ENCODE peak calls at places on chromosome 10, in four cellular contexts. J is heart left ventricle, L is aorta, I is cardiac muscle cell. A is an unnamed sample.
A peak's percentile ranks its signal among the peaks of the same experiment; 100 is the strongest.

GRCh38 chr10:17200885-17201164 is 647 bp downstream of the TRDMT1 start:
- DNase-seq in J (peak; percentile 37), L (no peak), I (peak; percentile 57), A (no peak)

GRCh38 chr10:79243211-79244067 is 103.8 kb upstream of the PPIF start:
- DNase-seq in J (peak; percentile 66), L (peak; percentile 88), I (no peak), A (no peak)

GRCh38 chr10:3400368-3400767 is 227.8 kb upstream of the PITRM1 start:
- DNase-seq in J (no peak), L (no peak), I (no peak), A (no peak)

GRCh38 chr10:3106908-3107425 is 39.6 kb downstream of the PFKP start:
- DNase-seq in J (peak; percentile 27), L (no peak), I (peak; percentile 32), A (no peak)

GRCh38 chr10:62183442-62183841 is 85.2 kb downstream of the RTKN2 start:
- DNase-seq in J (no peak), L (no peak), I (no peak), A (no peak)

GRCh38 chr10:1382711-1383110 is 326.5 kb downstream of the WDR37 start:
- DNase-seq in J (no peak), L (no peak), I (no peak), A (peak; percentile 10)

GRCh38 chr10:50794490-50794889 is 54.8 kb downstream of the ASAH2B start:
- DNase-seq in J (no peak), L (no peak), I (no peak), A (no peak)

GRCh38 chr10:13660545-13660920 is 73.8 kb downstream of the PRPF18 start:
- DNase-seq in J (no peak), L (no peak), I (no peak), A (no peak)

GRCh38 chr10:69269761-69270160 is 8.5 kb upstream of the HK1 start:
- DNase-seq in J (no peak), L (no peak), I (peak; percentile 67), A (no peak)

GRCh38 chr10:7541137-7542087 is 125.4 kb downstream of the ITIH5 start:
- DNase-seq in J (peak; percentile 82), L (peak; percentile 87), I (peak; percentile 89), A (peak; percentile 65)

GRCh38 chr10:12041766-12042408 is 722 bp downstream of the UPF2 start:
- DNase-seq in J (no peak), L (no peak), I (peak; percentile 18), A (no peak)

GRCh38 chr10:103756277-103756869 is 99.0 kb downstream of the SH3PXD2A start:
- DNase-seq in J (no peak), L (peak; percentile 41), I (no peak), A (no peak)

GRCh38 chr10:103758294-103758681 is 97.1 kb downstream of the SH3PXD2A start:
- DNase-seq in J (no peak), L (no peak), I (no peak), A (no peak)

GRCh38 chr10:103759100-103759781 is 96.1 kb downstream of the SH3PXD2A start:
- DNase-seq in J (peak; percentile 80), L (no peak), I (peak; percentile 65), A (no peak)

GRCh38 chr10:103761075-103761920 is 94.1 kb downstream of the SH3PXD2A start:
- DNase-seq in J (no peak), L (no peak), I (peak; percentile 35), A (no peak)

GRCh38 chr10:103757531-103758293 is 97.7 kb downstream of the SH3PXD2A start:
- DNase-seq in J (peak; percentile 71), L (no peak), I (peak; percentile 85), A (no peak)
- H3K27ac ChIP-seq in J (peak overlapping the region; percentile 85), L (no peak overlapping the region), I (no peak overlapping the region), A (peak overlapping the region; percentile 59)

GRCh38 chr10:119308556-119309422 is 101.4 kb downstream of the GRK5 start:
- DNase-seq in J (no peak), L (no peak), I (no peak), A (no peak)

GRCh38 chr10:119308089-119308488 is 100.7 kb downstream of the GRK5 start:
- DNase-seq in J (no peak), L (no peak), I (no peak), A (no peak)

GRCh38 chr10:119305860-119306513 is 98.6 kb downstream of the GRK5 start:
- DNase-seq in J (peak; percentile 77), L (peak; percentile 94), I (peak; percentile 97), A (peak; percentile 51)

GRCh38 chr10:119306514-119306951 is 99.2 kb downstream of the GRK5 start:
- DNase-seq in J (no peak), L (no peak), I (no peak), A (no peak)

DNA sequence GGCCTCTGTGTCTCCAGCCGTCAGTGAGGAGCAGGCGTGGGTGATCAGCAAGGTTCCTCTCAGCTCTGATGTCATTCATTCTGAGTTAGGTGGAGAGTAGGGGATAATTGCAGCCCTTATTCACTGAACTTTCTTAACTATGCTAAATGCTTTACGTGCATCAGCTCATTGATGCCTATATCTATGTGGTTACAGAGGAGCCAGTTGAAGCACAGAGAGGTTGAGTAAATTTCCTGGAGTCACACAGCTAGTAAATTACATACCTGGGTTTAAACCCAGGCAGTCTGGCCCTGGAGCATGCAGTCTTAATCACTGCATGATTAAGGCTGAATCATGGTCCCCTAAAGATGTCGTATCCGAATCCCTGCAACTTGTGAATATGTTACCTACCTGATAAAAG is 99.6 kb downstream of the GRK5 start:
- DNase-seq in J (no peak), L (no peak), I (no peak), A (no peak)
- H3K27ac ChIP-seq in J (peak overlapping the region; percentile 81), L (peak overlapping the region; percentile 80), I (no peak overlapping the region), A (peak overlapping the region; percentile 5)

GRCh38 chr10:71966046-71967004 is 2.1 kb downstream of the CHST3 start:
- DNase-seq in J (no peak), L (no peak), I (peak; percentile 17), A (no peak)

GRCh38 chr10:71964669-71965515 is 697 bp downstream of the CHST3 start:
- DNase-seq in J (peak; percentile 80), L (peak; percentile 93), I (peak; percentile 81), A (peak; percentile 51)

GRCh38 chr10:71963756-71964668 is at the start of gene CHST3:
- DNase-seq in J (peak; percentile 91), L (peak; percentile 94), I (peak; percentile 83), A (no peak)

GRCh38 chr10:71963351-71963755 is 842 bp upstream of the CHST3 start:
- DNase-seq in J (peak; percentile 80), L (no peak), I (peak; percentile 48), A (no peak)

GRCh38 chr10:71965623-71966022 is 1.4 kb downstream of the CHST3 start:
- DNase-seq in J (no peak), L (no peak), I (no peak), A (no peak)
- H3K27ac ChIP-seq in J (peak overlapping the region; percentile 99), L (peak overlapping the region; percentile 98), I (no peak overlapping the region), A (peak overlapping the region; percentile 96)

DNA sequence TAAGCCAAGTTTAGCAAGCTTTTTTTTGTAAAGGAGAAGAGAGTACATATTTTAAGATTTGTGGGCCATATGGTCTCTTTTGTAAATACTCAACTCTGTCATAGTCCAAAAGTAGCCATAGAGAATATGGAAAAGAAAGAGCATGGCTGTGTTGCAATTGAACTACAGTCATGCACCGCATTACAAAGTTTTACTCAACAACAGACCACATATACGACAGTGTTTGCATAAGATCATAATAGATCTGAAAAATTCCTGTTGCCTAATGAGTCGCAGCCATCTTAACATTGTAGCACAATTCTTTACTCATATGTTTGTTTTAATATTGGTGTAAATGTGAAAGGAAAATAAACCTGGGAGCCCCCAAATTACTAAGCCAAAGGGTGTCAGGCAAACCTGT is 440.8 kb downstream of the HTR7 start:
- DNase-seq in J (no peak), L (no peak), I (peak; percentile 88), A (no peak)
- H3K27ac ChIP-seq in J (no peak overlapping the region), L (no peak overlapping the region), I (no peak overlapping the region), A (no peak overlapping the region)

DNA sequence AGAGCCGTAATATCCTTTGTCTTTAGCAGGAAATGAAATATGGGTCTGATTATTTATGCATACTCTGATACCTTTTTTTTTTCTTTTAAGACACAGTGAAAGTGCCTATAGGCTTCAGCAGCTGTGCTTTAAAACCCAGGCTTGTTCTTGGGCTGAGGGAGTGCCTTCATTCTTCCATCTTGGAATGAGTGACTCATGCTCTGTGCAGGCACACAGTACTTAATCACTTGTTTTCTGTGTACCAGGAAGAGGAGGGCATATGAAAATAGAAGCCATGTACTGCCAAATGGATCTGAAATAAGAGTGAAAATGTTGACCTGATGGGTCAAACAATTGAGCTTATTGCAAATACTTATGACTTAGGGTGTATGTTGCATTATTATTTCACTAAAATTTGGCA is 12.0 kb downstream of the INPP5F start:
- DNase-seq in J (no peak), L (no peak), I (peak; percentile 77), A (no peak)
- H3K27ac ChIP-seq in J (peak overlapping the region; percentile 27), L (no peak overlapping the region), I (no peak overlapping the region), A (no peak overlapping the region)

DNA sequence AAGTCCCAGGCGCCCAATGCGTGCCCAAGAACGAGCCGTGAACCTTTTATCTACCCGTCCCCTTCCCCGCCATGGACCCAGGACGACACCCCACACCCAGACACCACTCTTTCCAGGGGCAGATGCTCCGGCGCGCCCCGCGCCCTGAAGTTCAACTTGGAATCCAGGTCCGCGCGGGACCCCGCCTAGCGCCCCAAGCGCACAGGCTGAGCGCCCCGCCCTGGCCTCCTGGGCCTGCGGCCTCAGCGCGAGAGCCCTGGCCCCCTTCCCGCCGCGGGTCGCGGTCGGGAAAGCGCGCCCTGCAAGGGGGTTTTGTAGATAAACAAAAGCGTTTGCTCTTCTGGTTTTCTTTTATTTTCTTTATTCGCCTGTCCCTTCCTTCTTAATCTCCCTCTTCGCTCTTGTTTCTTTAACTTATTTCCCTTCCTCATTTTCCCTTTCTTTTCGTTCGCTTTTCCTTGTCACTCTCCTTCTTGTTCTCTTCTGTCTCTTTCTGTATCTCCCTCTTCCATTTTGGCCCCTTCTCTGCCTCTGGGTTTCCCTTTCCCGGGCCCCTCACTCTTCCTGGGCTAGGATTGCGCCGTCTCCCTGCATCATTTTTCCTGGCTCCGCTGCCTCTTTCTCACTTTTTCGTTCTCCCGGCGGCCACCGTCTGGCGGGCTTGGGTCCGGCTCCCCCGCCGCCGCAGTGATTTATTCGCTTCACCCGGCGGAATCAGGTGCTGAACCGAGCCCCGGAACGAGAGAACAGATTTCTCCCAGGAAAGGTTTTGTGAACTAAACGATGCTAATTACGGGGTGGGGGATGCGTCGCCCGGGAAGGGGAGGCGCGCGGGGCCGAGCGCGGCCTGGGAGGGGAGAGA is 15.3 kb upstream of the PAX2 start:
- DNase-seq in J (no peak), L (peak; percentile 73), I (no peak), A (no peak)
- H3K27ac ChIP-seq in J (no peak overlapping the region), L (no peak overlapping the region), I (no peak overlapping the region), A (no peak overlapping the region)

DNA sequence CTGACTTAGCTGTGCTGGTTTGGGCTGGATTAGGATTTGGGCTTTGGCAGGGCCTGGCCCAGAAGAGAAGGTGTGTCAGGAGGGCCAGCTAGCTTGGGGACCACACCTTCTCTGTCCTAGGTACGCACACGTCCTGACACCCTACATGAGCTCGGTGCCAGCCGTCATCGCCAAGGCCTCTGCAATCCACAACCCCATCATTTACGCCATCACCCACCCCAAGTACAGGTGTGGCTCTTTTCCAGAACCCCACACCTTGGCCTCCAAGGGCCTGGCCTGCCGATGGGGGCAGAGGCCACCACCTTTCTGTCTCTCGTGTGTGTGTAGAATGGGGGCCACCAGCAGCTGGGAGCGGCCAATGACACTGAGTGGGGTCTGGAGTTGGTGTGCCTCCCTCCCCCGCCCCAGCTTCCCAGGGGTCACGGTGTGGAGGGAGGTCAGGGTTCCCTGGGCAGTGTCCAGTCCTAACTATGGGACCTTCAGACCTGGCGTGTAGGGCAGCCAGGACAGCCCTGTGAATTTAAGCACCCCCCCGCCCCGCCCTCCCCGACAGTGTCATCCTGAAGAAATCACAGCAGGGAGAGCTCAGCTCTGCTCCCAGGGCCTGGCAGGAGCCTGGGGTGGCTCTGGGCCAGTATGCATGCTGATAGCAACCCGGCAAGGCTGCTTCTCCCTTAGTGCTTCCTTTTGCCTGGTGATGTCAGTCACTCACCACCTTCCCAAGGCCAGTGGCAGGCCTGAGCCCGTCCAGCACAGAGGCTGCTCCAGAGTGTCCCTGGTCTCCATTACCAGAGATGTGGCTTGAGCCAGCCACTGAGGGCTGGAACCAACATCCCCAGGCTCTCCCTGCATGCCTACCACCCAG is 6.9 kb upstream of the LDB3 start:
- DNase-seq in J (peak; percentile 94), L (peak; percentile 77), I (peak; percentile 70), A (no peak)
- H3K27ac ChIP-seq in J (peak overlapping the region; percentile 61), L (no peak overlapping the region), I (peak overlapping the region; percentile 100), A (no peak overlapping the region)